ENCODE peak calls at places on chromosomes 13 and 19, in five cellular contexts. Z is stomach, A is hepatocyte, L is brain microvascular endothelial cell, G is SK-N-SH. J is an unnamed sample.

GRCh38 chr13:33352520-33352919 is 67.0 kb upstream of the STARD13 start:
- DNase-seq in Z (no peak), A (no peak), L (no peak), G (no peak), J (no peak)

GRCh38 chr13:99403458-99403971 is 96.3 kb upstream of the GPR183 start:
- DNase-seq in Z (no peak), A (no peak), L (no peak), G (no peak), J (peak)

GRCh38 chr13:72435251-72435650 is 292.2 kb downstream of the MZT1 start:
- DNase-seq in Z (no peak), A (no peak), L (no peak), G (no peak), J (no peak)

GRCh38 chr13:85828094-85828684 is 29.0 kb upstream of the SLITRK6 start:
- DNase-seq in Z (no peak), A (peak), L (peak), G (peak), J (peak)

GRCh38 chr13:109707044-109707794 is 79.2 kb downstream of the IRS2 start:
- DNase-seq in Z (no peak), A (no peak), L (no peak), G (no peak), J (no peak)

GRCh38 chr13:113777311-113778260 is 18.6 kb downstream of the TMEM255B start:
- DNase-seq in Z (no peak), A (peak), L (no peak), G (no peak), J (peak)

GRCh38 chr19:5904302-5905071 is at the start of gene VMAC:
- DNase-seq in Z (peak), A (peak), L (peak), G (peak), J (peak)

GRCh38 chr19:53865523-53865917 is 2.2 kb upstream of the MYADM start:
- DNase-seq in Z (no peak), A (no peak), L (no peak), G (no peak), J (no peak)

GRCh38 chr13:112194167-112194530 is 127.2 kb downstream of the SOX1 start:
- DNase-seq in Z (no peak), A (no peak), L (no peak), G (no peak), J (no peak)

GRCh38 chr13:100440756-100441421 is 147.7 kb downstream of the GGACT start:
- DNase-seq in Z (no peak), A (no peak), L (no peak), G (no peak), J (no peak)

GRCh38 chr13:102395939-102396338 is 5.9 kb downstream of the FGF14 start:
- DNase-seq in Z (no peak), A (no peak), L (no peak), G (no peak), J (no peak)

GRCh38 chr13:102392810-102393209 is 9.0 kb downstream of the FGF14 start:
- DNase-seq in Z (no peak), A (no peak), L (no peak), G (no peak), J (peak)

GRCh38 chr13:102395174-102395573 is 6.7 kb downstream of the FGF14 start:
- DNase-seq in Z (no peak), A (no peak), L (no peak), G (peak), J (no peak)

GRCh38 chr13:102399791-102400618 is 1.8 kb downstream of the FGF14 start:
- DNase-seq in Z (no peak), A (no peak), L (no peak), G (peak), J (peak)

GRCh38 chr13:102394158-102395053 is 7.4 kb downstream of the FGF14 start:
- DNase-seq in Z (peak), A (peak), L (peak), G (peak), J (peak)
- TF ChIP-seq CTCF in Z (no peak), A (peak), L (peak), G (peak), J (peak)

GRCh38 chr13:50531917-50532899 is 311.3 kb downstream of the DLEU7 start:
- DNase-seq in Z (no peak), A (peak), L (peak), G (peak), J (peak)

GRCh38 chr13:50524540-50524939 is 319.0 kb downstream of the DLEU7 start:
- DNase-seq in Z (no peak), A (no peak), L (no peak), G (no peak), J (no peak)

GRCh38 chr13:50527612-50528509 is 315.6 kb downstream of the DLEU7 start:
- DNase-seq in Z (no peak), A (no peak), L (no peak), G (no peak), J (peak)

GRCh38 chr13:50526771-50527567 is 316.5 kb downstream of the DLEU7 start:
- DNase-seq in Z (no peak), A (no peak), L (no peak), G (peak), J (no peak)

DNA sequence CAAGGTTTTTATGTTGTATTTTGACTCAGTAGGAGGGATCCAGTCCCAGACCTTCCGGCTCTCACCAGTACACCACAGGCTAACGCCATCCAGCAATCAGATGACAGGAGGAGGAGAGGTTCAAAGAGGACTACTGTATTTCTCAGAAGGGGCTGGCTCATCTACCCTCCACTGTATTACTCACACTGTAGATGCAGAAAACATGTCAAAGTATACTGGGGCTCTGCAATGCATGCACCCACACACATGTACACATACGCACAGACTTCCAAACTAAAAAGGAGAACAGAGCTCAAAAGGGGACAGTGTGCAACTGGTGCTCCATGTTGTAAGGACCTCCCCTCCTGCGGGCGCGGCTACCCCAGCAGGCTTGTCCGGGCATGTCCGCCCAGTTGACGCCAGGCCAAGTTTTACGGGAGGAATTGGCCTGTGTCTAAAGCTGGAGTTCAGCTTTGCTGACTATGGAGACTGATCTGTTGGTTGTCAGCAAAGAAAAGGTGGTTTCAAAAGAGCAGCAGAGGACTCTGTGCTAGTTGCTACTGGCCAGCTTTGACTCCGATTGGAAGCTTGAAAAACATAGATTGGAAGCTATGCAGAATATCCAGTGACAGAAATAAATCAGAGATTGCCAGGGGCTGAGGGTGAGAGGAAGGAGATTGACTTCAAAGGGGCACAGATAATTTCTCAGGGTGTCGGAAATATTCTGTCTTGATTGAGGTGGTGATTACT is 314.2 kb downstream of the DLEU7 start:
- DNase-seq in Z (peak), A (peak), L (peak), G (peak), J (peak)
- H3K4me3 ChIP-seq in Z (no peak), A (no peak), L (peak), G (no peak), J (no peak)

GRCh38 chr19:33406521-33407139 is 33.1 kb downstream of the CEBPG start:
- DNase-seq in Z (peak), A (peak), L (peak), G (peak), J (peak)
- TF ChIP-seq CTCF in Z (peak), A (peak), L (peak), G (peak), J (peak)

GRCh38 chr19:16575282-16575681 is 3.1 kb upstream of the SLC35E1 start:
- DNase-seq in Z (no peak), A (no peak), L (no peak), G (no peak), J (no peak)
- H3K4me3 ChIP-seq in Z (no peak), A (no peak), L (no peak), G (no peak), J (no peak)

GRCh38 chr19:6925801-6926751 is 38.7 kb downstream of the ADGRE1 start:
- DNase-seq in Z (no peak), A (no peak), L (no peak), G (no peak), J (no peak)
- TF ChIP-seq CTCF in Z (no peak), A (no peak), L (no peak), G (peak), J (no peak)

DNA sequence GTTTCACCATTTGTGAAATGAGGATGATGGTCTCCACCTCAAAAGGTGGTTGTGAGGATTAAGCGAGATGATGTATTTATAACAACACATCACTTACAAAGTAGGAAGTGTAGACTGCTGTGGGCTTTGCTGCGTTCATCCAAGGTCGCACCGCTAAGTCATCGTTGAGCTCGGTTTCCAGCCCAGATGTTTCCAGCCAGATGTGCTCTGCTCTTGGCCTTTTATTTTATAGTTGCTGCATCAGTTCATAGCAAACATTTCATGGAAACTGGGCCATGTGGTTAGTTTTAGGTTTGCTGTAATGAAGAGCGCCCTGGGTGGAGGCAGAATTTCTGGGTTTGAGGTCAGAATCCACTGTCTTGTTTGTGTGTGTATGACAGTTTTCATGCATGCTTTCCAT is 76.5 kb upstream of the RNF113B start:
- DNase-seq in Z (no peak), A (peak), L (no peak), G (no peak), J (no peak)
- H3K4me3 ChIP-seq in Z (no peak), A (no peak), L (no peak), G (no peak), J (no peak)

J was measured in epithelial cell of esophagus.